ENCODE peak calls at places on chromosomes 4 and X, in four cellular contexts. A is activated CD8-positive, alpha-beta T cell treated with anti-CD3 and anti-CD28 coated beads for 36 hours; Y is cardiac fibroblast; Q is heart left ventricle. C is an unnamed sample.

GRCh38 chrX:25020391-25021131 is 4.8 kb upstream of the ARX start:
- DNase-seq in Q (no peak), A (peak), Y (no peak), C (peak)

GRCh38 chr4:35494955-35495354 is 749.4 kb downstream of the ARAP2 start:
- DNase-seq in A (no peak), Y (no peak), Q (no peak), C (no peak)

GRCh38 chr4:188246488-188246887 is 107.2 kb downstream of the TRIML1 start:
- DNase-seq in Y (peak), Q (no peak), A (no peak), C (no peak)

GRCh38 chr4:85780664-85781063 is 305.7 kb downstream of the ARHGAP24 start:
- DNase-seq in Y (peak), Q (no peak), A (no peak), C (no peak)

GRCh38 chr4:172786039-172786792 is 382.4 kb upstream of the GALNT7 start:
- DNase-seq in Y (peak), A (no peak), Q (no peak), C (no peak)

GRCh38 chrX:81174286-81174685 is 27.4 kb downstream of the HMGN5 start:
- DNase-seq in Y (peak), Q (no peak), A (no peak), C (peak)

GRCh38 chrX:44400588-44400987 is 57.1 kb upstream of the EFHC2 start:
- DNase-seq in Y (peak), A (peak), Q (no peak), C (no peak)

GRCh38 chr4:139951051-139951450 is 202.9 kb downstream of the MAML3 start:
- DNase-seq in A (peak), Y (peak), Q (no peak), C (no peak)

GRCh38 chrX:68332156-68332823 is 101.0 kb downstream of the OPHN1 start:
- DNase-seq in Q (no peak), Y (peak), A (no peak), C (no peak)

GRCh38 chr4:110064295-110064694 is 134.1 kb downstream of the ELOVL6 start:
- DNase-seq in Q (no peak), A (no peak), Y (peak), C (no peak)

GRCh38 chr4:112509243-112510190 is 6.5 kb downstream of the NEUROG2 start:
- DNase-seq in Q (no peak), Y (no peak), A (peak), C (peak)

GRCh38 chr4:139458999-139459398 is 5.1 kb downstream of the RAB33B start:
- DNase-seq in A (no peak), Q (no peak), Y (no peak), C (no peak)

GRCh38 chr4:6372649-6373525 is 99.5 kb downstream of the PPP2R2C start:
- DNase-seq in A (peak), Y (peak), Q (no peak), C (peak)

GRCh38 chr4:119729815-119730643 is 101.4 kb upstream of the PDE5A start:
- DNase-seq in A (no peak), Y (peak), Q (peak), C (no peak)

GRCh38 chr4:1751919-1752283 is 30.6 kb downstream of the TACC3 start:
- DNase-seq in A (no peak), Q (no peak), Y (no peak), C (no peak)

GRCh38 chr4:168856312-168856711 is 153.7 kb downstream of the CBR4 start:
- DNase-seq in Y (peak), A (no peak), Q (no peak), C (no peak)

GRCh38 chrX:48831136-48831908 is 4.1 kb downstream of the PCSK1N start:
- DNase-seq in Q (no peak), A (no peak), Y (no peak), C (peak)

GRCh38 chr4:42104521-42104920 is 47.9 kb downstream of the BEND4 start:
- DNase-seq in Y (peak), A (no peak), Q (no peak), C (no peak)

GRCh38 chrX:124362761-124363160 is 16.4 kb downstream of the SH2D1A start:
- DNase-seq in A (no peak), Y (no peak), Q (no peak), C (no peak)

GRCh38 chr4:16225996-16226815 is at the start of gene TAPT1:
- DNase-seq in Y (peak), A (peak), Q (peak), C (peak)

GRCh38 chr4:8392591-8393190 is 47.8 kb downstream of the ACOX3 start:
- DNase-seq in Y (peak), A (peak), Q (no peak), C (no peak)

GRCh38 chr4:86963697-86964096 is 28.9 kb downstream of the AFF1 start:
- DNase-seq in Y (no peak), A (no peak), Q (no peak), C (no peak)

GRCh38 chr4:155025762-155026457 is 182.5 kb upstream of the NPY2R start:
- DNase-seq in Q (no peak), Y (peak), A (peak), C (peak)

GRCh38 chr4:163816494-163816893 is 322.0 kb downstream of the TMA16 start:
- DNase-seq in Q (no peak), A (no peak), Y (no peak), C (no peak)

GRCh38 chr4:181004056-181004455 is 1239.1 kb upstream of the TENM3 start:
- DNase-seq in Y (no peak), A (no peak), Q (no peak), C (no peak)

GRCh38 chr4:114807759-114808404 is 209.3 kb downstream of the UGT8 start:
- DNase-seq in A (peak), Q (no peak), Y (peak), C (peak)

GRCh38 chrX:13691845-13692334 is 3.0 kb downstream of the RAB9A start:
- DNase-seq in Y (no peak), A (no peak), Q (no peak), C (no peak)

GRCh38 chrX:112840382-112841113 is at the start of gene AMOT:
- DNase-seq in Q (peak), A (peak), Y (peak), C (peak)

GRCh38 chr4:46656071-46656470 is 253.0 kb downstream of the COX7B2 start:
- DNase-seq in A (no peak), Q (no peak), Y (no peak), C (no peak)

GRCh38 chrX:63664083-63664482 is 120.9 kb downstream of the ARHGEF9 start:
- DNase-seq in A (no peak), Y (peak), Q (no peak), C (no peak)

GRCh38 chr4:143091862-143092261 is 92.9 kb upstream of the USP38 start:
- DNase-seq in A (no peak), Q (no peak), Y (no peak), C (no peak)

GRCh38 chr4:78634011-78634664 is 82.6 kb downstream of the ANXA3 start:
- DNase-seq in A (no peak), Q (peak), Y (peak), C (no peak)

GRCh38 chr4:168388890-168389289 is 70.3 kb upstream of the DDX60 start:
- DNase-seq in Q (no peak), A (no peak), Y (peak), C (no peak)

GRCh38 chr4:62014982-62015739 is 815.0 kb downstream of the ADGRL3 start:
- DNase-seq in Y (peak), A (no peak), Q (no peak), C (no peak)

DNA sequence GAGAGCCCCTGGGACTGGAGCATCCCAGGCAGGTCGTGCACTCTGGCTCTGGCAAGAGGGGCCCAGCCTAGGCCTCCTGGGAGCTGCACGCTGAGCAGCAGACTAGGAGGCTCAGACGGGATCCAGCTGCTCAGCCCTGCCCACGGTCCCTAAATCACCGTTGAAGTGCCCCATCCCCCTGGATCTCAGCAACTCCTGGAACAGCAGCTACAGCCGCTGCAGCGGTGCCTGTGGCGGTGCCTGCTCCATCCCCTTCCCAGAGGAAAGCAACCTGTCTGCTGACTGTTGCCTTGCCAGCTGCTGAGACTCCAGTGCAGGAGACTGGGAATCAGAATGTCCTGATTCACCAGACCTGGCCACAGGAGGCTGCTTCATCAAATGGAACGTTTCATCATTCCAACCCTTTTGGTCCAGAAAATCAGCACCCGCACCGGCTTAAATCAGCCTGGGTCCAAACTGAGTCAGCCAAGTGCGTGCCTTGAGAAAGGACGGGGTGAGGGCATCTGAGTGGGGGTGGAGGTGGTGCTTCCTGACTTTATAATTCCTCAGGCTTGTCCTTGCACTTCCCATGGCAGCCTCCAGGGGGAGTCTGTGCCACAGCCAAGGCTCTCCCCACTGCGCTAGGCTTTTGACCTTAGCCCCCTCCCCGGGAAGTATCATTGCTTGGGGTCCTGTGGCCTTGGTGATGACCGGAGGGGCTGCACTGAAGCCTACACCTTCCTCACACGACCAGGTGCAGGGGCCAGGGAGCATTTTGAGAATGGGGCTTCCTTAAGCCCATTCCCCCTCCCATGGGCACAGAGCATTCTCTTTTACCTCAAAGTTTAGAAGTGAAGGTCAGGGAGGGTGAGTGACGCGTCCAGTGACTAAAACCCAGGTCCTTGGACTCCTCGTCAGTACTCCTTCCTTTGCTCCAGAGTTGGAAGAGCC is 6.5 kb downstream of the ZNF185 start:
- DNase-seq in A (peak), Q (peak), Y (peak), C (peak)
- TF ChIP-seq CTCF in A (peak), Q (peak), Y (peak), C (peak)

DNA sequence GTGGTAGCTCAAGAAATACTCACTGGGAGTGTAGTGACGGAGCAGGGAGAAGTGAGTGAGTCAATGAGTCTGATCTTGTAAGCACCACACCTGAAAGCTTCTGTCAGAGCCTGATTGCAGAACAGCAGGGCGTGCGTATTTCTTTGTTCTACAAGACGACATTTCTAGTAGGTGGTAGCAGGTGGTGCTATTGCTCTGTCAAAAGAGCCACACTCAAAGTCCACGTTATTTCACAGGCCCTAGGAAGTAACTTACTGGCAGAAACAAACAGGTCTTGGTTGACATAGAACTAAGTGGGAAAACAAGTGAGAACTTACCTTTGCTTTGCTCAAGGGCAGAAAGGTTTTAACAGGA is 46.4 kb upstream of the SPRY1 start:
- DNase-seq in A (peak), Y (peak), Q (no peak), C (no peak)
- TF ChIP-seq CTCF in A (peak), Y (no peak), Q (no peak), C (no peak)

GRCh38 chr4:88953400-88953799 is 103.6 kb downstream of the FAM13A start:
- DNase-seq in Q (no peak), Y (peak), A (no peak), C (no peak)

GRCh38 chr4:88962430-88962829 is 94.6 kb downstream of the FAM13A start:
- DNase-seq in Y (no peak), Q (no peak), A (no peak), C (no peak)

GRCh38 chr4:88957570-88957969 is 99.4 kb downstream of the FAM13A start:
- DNase-seq in A (no peak), Y (no peak), Q (no peak), C (no peak)

GRCh38 chr4:88960576-88960975 is 96.4 kb downstream of the FAM13A start:
- DNase-seq in Y (peak), A (no peak), Q (no peak), C (no peak)

GRCh38 chr4:88958080-88958479 is 98.9 kb downstream of the FAM13A start:
- DNase-seq in A (no peak), Q (no peak), Y (no peak), C (no peak)
- TF ChIP-seq CTCF in A (no peak), Q (no peak), Y (no peak), C (no peak)

GRCh38 chrX:45747905-45748304 is 547.2 kb upstream of the DIPK2B start:
- DNase-seq in A (no peak), Y (no peak), Q (no peak), C (no peak)

GRCh38 chrX:45743906-45744625 is 543.4 kb upstream of the DIPK2B start:
- DNase-seq in Y (no peak), A (no peak), Q (no peak), C (no peak)

GRCh38 chrX:45745479-45745878 is 544.8 kb upstream of the DIPK2B start:
- DNase-seq in Q (no peak), Y (no peak), A (no peak), C (no peak)

GRCh38 chrX:45740291-45740690 is 539.6 kb upstream of the DIPK2B start:
- DNase-seq in Y (no peak), A (no peak), Q (no peak), C (no peak)

GRCh38 chrX:45743081-45743533 is 542.4 kb upstream of the DIPK2B start:
- DNase-seq in Q (no peak), A (peak), Y (no peak), C (no peak)
- TF ChIP-seq CTCF in Q (no peak), A (no peak), Y (peak), C (no peak)

GRCh38 chr4:105536601-105537000 is 15.8 kb upstream of the ARHGEF38 start:
- DNase-seq in Y (no peak), A (no peak), Q (no peak), C (no peak)
- TF ChIP-seq CTCF in Y (no peak), A (no peak), Q (no peak), C (no peak)